ENCODE peak calls at places on chromosomes 7 and 10, in five cellular contexts. Y, O, X, K and F are unnamed samples.

GRCh38 chr10:43205681-43206390 is 61.0 kb downstream of the RASGEF1A start:
- DNase-seq in Y (peak; percentile 7), O (no peak), X (no peak), K (peak; percentile 32), F (no peak)

GRCh38 chr7:74627699-74628411 is 29.7 kb upstream of the GTF2I start:
- DNase-seq in Y (peak; percentile 57), O (peak; percentile 3), X (no peak), K (peak; percentile 77), F (peak; percentile 51)

GRCh38 chr10:113958631-113959382 is 84.9 kb upstream of the ADRB1 start:
- DNase-seq in Y (peak; percentile 23), O (no peak), X (no peak), K (no peak), F (peak; percentile 95)

GRCh38 chr10:102408081-102408727 is 10.4 kb downstream of the PSD start:
- DNase-seq in Y (no peak), O (peak; percentile 40), X (no peak), K (no peak), F (no peak)

GRCh38 chr7:55131421-55131929 is 112.7 kb downstream of the EGFR start:
- DNase-seq in Y (no peak), O (no peak), X (no peak), K (no peak), F (no peak)

GRCh38 chr7:13420711-13421110 is 568.8 kb downstream of the ETV1 start:
- DNase-seq in Y (no peak), O (no peak), X (no peak), K (no peak), F (no peak)

GRCh38 chr7:100865971-100866720 is 1.0 kb upstream of the TRIP6 start:
- DNase-seq in Y (peak; percentile 85), O (peak; percentile 61), X (no peak), K (peak; percentile 74), F (peak; percentile 81)

GRCh38 chr10:71285180-71285545 is 33.9 kb upstream of the SLC29A3 start:
- DNase-seq in Y (peak; percentile 69), O (no peak), X (no peak), K (peak; percentile 97), F (peak; percentile 66)

GRCh38 chr7:116552616-116553015 is 27.8 kb downstream of the CAV1 start:
- DNase-seq in Y (no peak), O (no peak), X (no peak), K (no peak), F (no peak)

GRCh38 chr7:123797673-123798526 is 47.1 kb upstream of the HYAL4 start:
- DNase-seq in Y (no peak), O (no peak), X (no peak), K (peak; percentile 21), F (peak; percentile 90)

GRCh38 chr10:34223658-34224057 is 591.4 kb downstream of the PARD3 start:
- DNase-seq in Y (no peak), O (no peak), X (no peak), K (no peak), F (no peak)

GRCh38 chr7:86965727-86966120 is 93.7 kb downstream of the ELAPOR2 start:
- DNase-seq in Y (no peak), O (no peak), X (no peak), K (no peak), F (no peak)

GRCh38 chr10:80144302-80145131 is 12.0 kb downstream of the PLAC9 start:
- DNase-seq in Y (no peak), O (no peak), X (no peak), K (peak; percentile 71), F (no peak)

GRCh38 chr7:46725838-46726237 is 804.8 kb upstream of the IGFBP3 start:
- DNase-seq in Y (no peak), O (no peak), X (no peak), K (no peak), F (peak; percentile 12)

GRCh38 chr7:132386249-132386681 is 190.0 kb downstream of the PLXNA4 start:
- DNase-seq in Y (peak; percentile 79), O (no peak), X (no peak), K (no peak), F (peak; percentile 84)

GRCh38 chr7:12458520-12459131 is 55.0 kb upstream of the VWDE start:
- DNase-seq in Y (no peak), O (no peak), X (no peak), K (peak; percentile 8), F (peak; percentile 73)

GRCh38 chr7:69431626-69432025 is 166.6 kb upstream of the AUTS2 start:
- DNase-seq in Y (no peak), O (no peak), X (no peak), K (no peak), F (no peak)

GRCh38 chr7:1846331-1847065 is 176.4 kb downstream of the ELFN1 start:
- DNase-seq in Y (no peak), O (no peak), X (no peak), K (no peak), F (no peak)

GRCh38 chr7:42214063-42214679 is 22.8 kb downstream of the GLI3 start:
- DNase-seq in Y (no peak), O (no peak), X (no peak), K (no peak), F (peak; percentile 22)

GRCh38 chr7:77727936-77728701 is 31.9 kb downstream of the RSBN1L start:
- DNase-seq in Y (no peak), O (no peak), X (no peak), K (peak; percentile 7), F (peak; percentile 44)

GRCh38 chr7:101717986-101718746 is 89.1 kb upstream of the MYL10 start:
- DNase-seq in Y (no peak), O (no peak), X (no peak), K (peak; percentile 62), F (peak; percentile 87)

GRCh38 chr10:48935141-48935540 is 4.5 kb downstream of the LRRC18 start:
- DNase-seq in Y (no peak), O (no peak), X (no peak), K (peak; percentile 53), F (peak; percentile 14)

GRCh38 chr7:106964455-106964854 is 80.0 kb upstream of the PRKAR2B start:
- DNase-seq in Y (no peak), O (no peak), X (no peak), K (no peak), F (no peak)

GRCh38 chr10:113965683-113966082 is 78.0 kb upstream of the ADRB1 start:
- DNase-seq in Y (no peak), O (no peak), X (no peak), K (no peak), F (no peak)

GRCh38 chr10:4073912-4074311 is 288.9 kb upstream of the KLF6 start:
- DNase-seq in Y (no peak), O (no peak), X (no peak), K (no peak), F (peak; percentile 26)

GRCh38 chr7:134778941-134779740 is at the start of gene CALD1:
- DNase-seq in Y (peak; percentile 69), O (peak; percentile 27), X (no peak), K (peak; percentile 68), F (peak; percentile 99)

GRCh38 chr7:74483402-74484336 is 30.0 kb downstream of the GTF2IRD1 start:
- DNase-seq in Y (no peak), O (peak; percentile 31), X (no peak), K (no peak), F (peak; percentile 93)

GRCh38 chr10:69100136-69100872 is 12.4 kb downstream of the SRGN start:
- DNase-seq in Y (no peak), O (no peak), X (no peak), K (peak; percentile 72), F (no peak)

GRCh38 chr7:16814987-16815386 is 10.2 kb upstream of the AGR2 start:
- DNase-seq in Y (no peak), O (no peak), X (no peak), K (no peak), F (no peak)

GRCh38 chr10:121077331-121077730 is 226.2 kb downstream of the WDR11 start:
- DNase-seq in Y (no peak), O (no peak), X (no peak), K (no peak), F (no peak)

GRCh38 chr10:3852147-3852904 is 67.3 kb upstream of the KLF6 start:
- DNase-seq in Y (peak; percentile 47), O (no peak), X (peak; percentile 30), K (no peak), F (peak; percentile 96)

GRCh38 chr7:142323706-142324105 is 65.8 kb upstream of the PRSS58 start:
- DNase-seq in Y (no peak), O (peak; percentile 27), X (no peak), K (peak; percentile 82), F (peak; percentile 27)

GRCh38 chr10:90965720-90966119 is 44.8 kb upstream of the ANKRD1 start:
- DNase-seq in Y (no peak), O (no peak), X (no peak), K (no peak), F (no peak)

GRCh38 chr10:104318810-104319684 is 19.2 kb downstream of the ITPRIP start:
- DNase-seq in Y (peak; percentile 69), O (no peak), X (no peak), K (no peak), F (no peak)